ENCODE peak calls at places on chromosomes 4 and X, in seven cellular contexts. S is prostate gland; E is iris pigment epithelial cell; L is right atrium auricular region; K is NCI-H345; P is stimulated activated naive CD4-positive, alpha-beta T cell; Y is iPS-NIHi11. W is an unnamed sample.

GRCh38 chr4:137535718-137536117 is 3.4 kb upstream of the PCDH18 start:
- DNase-seq in S (no peak), E (no peak), L (no peak), K (no peak), P (no peak), Y (no peak), W (no peak)

GRCh38 chr4:109128589-109128988 is 173.9 kb downstream of the COL25A1 start:
- DNase-seq in S (no peak), E (no peak), L (no peak), K (no peak), P (no peak), Y (no peak), W (no peak)

GRCh38 chr4:41569957-41570356 is 32.0 kb downstream of the LIMCH1 start:
- DNase-seq in S (no peak), E (no peak), L (no peak), K (no peak), P (no peak), Y (no peak), W (no peak)

GRCh38 chrX:19625612-19626011 is 110.3 kb upstream of the MAP3K15 start:
- DNase-seq in S (no peak), E (peak), L (no peak), K (no peak), P (no peak), Y (no peak), W (no peak)

GRCh38 chr4:98686046-98686385 is 27.6 kb upstream of the TSPAN5 start:
- DNase-seq in S (no peak), E (no peak), L (no peak), K (no peak), P (no peak), Y (no peak), W (no peak)

GRCh38 chr4:34850426-34850825 is 1393.9 kb downstream of the ARAP2 start:
- DNase-seq in S (no peak), E (no peak), L (no peak), K (no peak), P (no peak), Y (no peak), W (no peak)

GRCh38 chr4:52932586-52933482 is 70.7 kb downstream of the RASL11B start:
- DNase-seq in S (no peak), E (peak), L (no peak), K (no peak), P (no peak), Y (no peak), W (peak)

GRCh38 chr4:64718091-64718490 is 308.8 kb upstream of the TECRL start:
- DNase-seq in S (no peak), E (peak), L (no peak), K (no peak), P (no peak), Y (no peak), W (peak)

GRCh38 chr4:6767341-6767724 is 15.2 kb upstream of the KIAA0232 start:
- DNase-seq in S (no peak), E (no peak), L (no peak), K (no peak), P (no peak), Y (no peak), W (no peak)

GRCh38 chrX:25125483-25125882 is 109.7 kb upstream of the ARX start:
- DNase-seq in S (no peak), E (no peak), L (no peak), K (no peak), P (no peak), Y (no peak), W (no peak)